ENCODE peak calls at places on chromosomes 6 and 20, in ten cellular contexts. V is tibial artery; X is naive thymus-derived CD8-positive, alpha-beta T cell; Q is BE2C; I is activated T-helper 2 cell treated with anti-CD3 and anti-CD28 coated beads, Interferon-gamma antibody, Interleukin-2, Interleukin-4, amounts not matched to agents 10 μg/mL and 5 μg/mL and 100 μg/mL, durations not matched to agents 14 hours and 24 hours and 36 hours; W is CD8-positive, alpha-beta memory T cell; G is cardiac fibroblast; T is activated naive CD4-positive, alpha-beta T cell; M is NCI-H2029 treated with DMSO at 0.1 percent for 48 hours; A is AG10803. N is an unnamed sample.

GRCh38 chr6:104558746-104559145 is 301.0 kb downstream of the HACE1 start:
- DNase-seq in V (no peak), X (no peak), Q (no peak), I (no peak), W (no peak), G (peak; percentile 68), T (no peak), M (no peak), A (peak; percentile 72), N (no peak)

GRCh38 chr6:89281779-89282246 is 33.3 kb downstream of the GABRR2 start:
- DNase-seq in V (no peak), X (no peak), Q (peak; percentile 46), I (peak; percentile 38), W (peak; percentile 7), G (peak; percentile 55), T (no peak), M (no peak), A (peak; percentile 15), N (peak; percentile 68)

GRCh38 chr6:123423130-123423529 is 213.6 kb downstream of the TRDN start:
- DNase-seq in V (no peak), X (no peak), Q (no peak), I (no peak), W (no peak), G (no peak), T (no peak), M (no peak), A (no peak), N (no peak)

GRCh38 chr20:39289316-39289715 is 327.2 kb downstream of the DHX35 start:
- DNase-seq in V (no peak), X (no peak), Q (no peak), I (no peak), W (no peak), G (no peak), T (no peak), M (no peak), A (no peak), N (peak; percentile 11)

GRCh38 chr20:48326868-48327267 is 500.9 kb downstream of the PREX1 start:
- DNase-seq in V (no peak), X (no peak), Q (no peak), I (no peak), W (no peak), G (no peak), T (no peak), M (no peak), A (no peak), N (no peak)

GRCh38 chr20:21615617-21616080 is 89.8 kb upstream of the PAX1 start:
- DNase-seq in V (no peak), X (peak; percentile 15), Q (peak; percentile 60), I (peak; percentile 23), W (no peak), G (peak; percentile 56), T (no peak), M (no peak), A (peak; percentile 59), N (peak; percentile 74)

GRCh38 chr6:81890846-81891245 is 138.4 kb upstream of the TENT5A start:
- DNase-seq in V (no peak), X (no peak), Q (no peak), I (no peak), W (no peak), G (peak; percentile 60), T (no peak), M (no peak), A (peak; percentile 96), N (no peak)

GRCh38 chr20:31722388-31723281 is at the start of gene BCL2L1:
- DNase-seq in V (peak; percentile 94), X (peak; percentile 70), Q (peak; percentile 89), I (peak; percentile 58), W (peak; percentile 65), G (peak; percentile 91), T (peak; percentile 35), M (peak; percentile 74), A (peak; percentile 87), N (peak; percentile 92)

GRCh38 chr6:126805861-126806260 is 312.6 kb upstream of the RSPO3 start:
- DNase-seq in V (no peak), X (no peak), Q (no peak), I (no peak), W (no peak), G (peak; percentile 31), T (no peak), M (no peak), A (peak; percentile 61), N (no peak)

GRCh38 chr20:63009044-63009961 is 2.5 kb upstream of the BHLHE23 start:
- DNase-seq in V (peak; percentile 80), X (peak; percentile 82), Q (peak; percentile 83), I (peak; percentile 75), W (peak; percentile 75), G (peak; percentile 65), T (peak; percentile 68), M (peak; percentile 32), A (peak; percentile 42), N (peak; percentile 77)

GRCh38 chr6:11613336-11613735 is 75.8 kb downstream of the TMEM170B start:
- DNase-seq in V (no peak), X (no peak), Q (no peak), I (no peak), W (no peak), G (peak; percentile 14), T (no peak), M (no peak), A (no peak), N (no peak)

GRCh38 chr6:129031051-129031599 is 148.2 kb downstream of the LAMA2 start:
- DNase-seq in V (no peak), X (no peak), Q (no peak), I (no peak), W (no peak), G (peak; percentile 77), T (no peak), M (no peak), A (peak; percentile 90), N (no peak)

GRCh38 chr20:21391495-21392298 is 5.6 kb downstream of the NKX2-4 start:
- DNase-seq in V (no peak), X (no peak), Q (peak; percentile 12), I (no peak), W (no peak), G (no peak), T (no peak), M (no peak), A (no peak), N (peak; percentile 18)

GRCh38 chr20:32830437-32830836 is 10.7 kb downstream of the MAPRE1 start:
- DNase-seq in V (no peak), X (no peak), Q (no peak), I (no peak), W (no peak), G (peak; percentile 76), T (no peak), M (no peak), A (peak; percentile 48), N (no peak)

GRCh38 chr20:24153101-24154040 is 164.8 kb upstream of the GGTLC1 start:
- DNase-seq in V (no peak), X (no peak), Q (no peak), I (no peak), W (no peak), G (no peak), T (no peak), M (no peak), A (no peak), N (no peak)

GRCh38 chr20:1396702-1397101 is 3.8 kb upstream of the FKBP1A start:
- DNase-seq in V (no peak), X (no peak), Q (no peak), I (no peak), W (no peak), G (no peak), T (no peak), M (no peak), A (no peak), N (peak; percentile 56)

GRCh38 chr20:54122189-54122588 is 51.6 kb downstream of the CYP24A1 start:
- DNase-seq in V (no peak), X (no peak), Q (no peak), I (no peak), W (no peak), G (peak; percentile 76), T (no peak), M (no peak), A (peak; percentile 52), N (no peak)

GRCh38 chr6:56963043-56963442 is 8.1 kb downstream of the BEND6 start:
- DNase-seq in V (no peak), X (no peak), Q (no peak), I (no peak), W (no peak), G (no peak), T (no peak), M (no peak), A (no peak), N (no peak)

GRCh38 chr20:3759884-3760283 is 7.7 kb downstream of the ADISSP start:
- DNase-seq in V (no peak), X (no peak), Q (no peak), I (no peak), W (no peak), G (no peak), T (no peak), M (no peak), A (no peak), N (no peak)

GRCh38 chr6:134636221-134636830 is 313.6 kb downstream of the ALDH8A1 start:
- DNase-seq in V (no peak), X (peak; percentile 15), Q (no peak), I (no peak), W (no peak), G (no peak), T (no peak), M (no peak), A (no peak), N (peak; percentile 50)

GRCh38 chr6:27138837-27139752 is 108.4 kb upstream of the PRSS16 start:
- DNase-seq in V (no peak), X (peak; percentile 68), Q (peak; percentile 80), I (peak; percentile 76), W (peak; percentile 67), G (peak; percentile 76), T (peak; percentile 9), M (peak; percentile 89), A (no peak), N (peak; percentile 65)

GRCh38 chr6:23584134-23584763 is 541.8 kb upstream of the NRSN1 start:
- DNase-seq in V (no peak), X (no peak), Q (no peak), I (no peak), W (no peak), G (no peak), T (no peak), M (no peak), A (no peak), N (no peak)

GRCh38 chr6:109475625-109476024 is 7.4 kb downstream of the ZBTB24 start:
- DNase-seq in V (no peak), X (no peak), Q (no peak), I (no peak), W (no peak), G (no peak), T (no peak), M (no peak), A (no peak), N (no peak)

GRCh38 chr6:67630146-67630545 is 1004.9 kb upstream of the ADGRB3 start:
- DNase-seq in V (no peak), X (no peak), Q (no peak), I (no peak), W (no peak), G (peak; percentile 96), T (no peak), M (no peak), A (peak; percentile 70), N (no peak)

GRCh38 chr20:23652926-23653325 is 15.2 kb upstream of the CST3 start:
- DNase-seq in V (no peak), X (no peak), Q (no peak), I (no peak), W (no peak), G (no peak), T (no peak), M (no peak), A (no peak), N (no peak)

GRCh38 chr6:130019796-130020105 is 1.4 kb downstream of the L3MBTL3 start:
- DNase-seq in V (no peak), X (no peak), Q (no peak), I (no peak), W (no peak), G (no peak), T (no peak), M (no peak), A (no peak), N (peak; percentile 7)

GRCh38 chr20:4585104-4585753 is 136.5 kb upstream of the PRND start:
- DNase-seq in V (no peak), X (no peak), Q (no peak), I (no peak), W (no peak), G (peak; percentile 91), T (no peak), M (no peak), A (peak; percentile 88), N (no peak)

GRCh38 chr6:89952361-89952680 is 58.1 kb downstream of the GJA10 start:
- DNase-seq in V (no peak), X (no peak), Q (no peak), I (no peak), W (peak; percentile 30), G (no peak), T (no peak), M (no peak), A (no peak), N (no peak)

N was measured in dermis blood vessel endothelial cell.